ENCODE peak calls at places on chromosome 18, in seven cellular contexts. H, G, O, N, M, Y and X are unnamed samples.

GRCh38 chr18:26768388-26768787 is 97.1 kb downstream of the AQP4 start:
- DNase-seq in H (no peak), G (no peak), O (no peak), N (no peak), M (no peak), Y (no peak), X (no peak)

GRCh38 chr18:56702946-56703345 is 51.8 kb downstream of the WDR7 start:
- DNase-seq in H (peak), G (peak), O (no peak), N (peak), M (no peak), Y (no peak), X (peak)

GRCh38 chr18:55243852-55244251 is 284.6 kb upstream of the CCDC68 start:
- DNase-seq in H (no peak), G (peak), O (no peak), N (peak), M (no peak), Y (no peak), X (no peak)

GRCh38 chr18:62957885-62958472 is 242.6 kb downstream of the PHLPP1 start:
- DNase-seq in H (peak), G (peak), O (no peak), N (peak), M (no peak), Y (no peak), X (peak)

GRCh38 chr18:74234326-74235171 is 57.2 kb downstream of the CYB5A start:
- DNase-seq in H (no peak), G (peak), O (no peak), N (peak), M (no peak), Y (peak), X (no peak)

GRCh38 chr18:55743701-55744100 is 155.7 kb upstream of the TCF4 start:
- DNase-seq in H (no peak), G (no peak), O (no peak), N (peak), M (no peak), Y (no peak), X (no peak)

GRCh38 chr18:44977856-44978255 is 297.2 kb downstream of the SETBP1 start:
- DNase-seq in H (no peak), G (no peak), O (no peak), N (no peak), M (no peak), Y (no peak), X (no peak)

GRCh38 chr18:26963292-26963691 is 97.8 kb upstream of the AQP4 start:
- DNase-seq in H (no peak), G (peak), O (no peak), N (no peak), M (no peak), Y (no peak), X (no peak)

GRCh38 chr18:36688020-36688965 is 140.5 kb downstream of the TPGS2 start:
- DNase-seq in H (peak), G (peak), O (no peak), N (peak), M (peak), Y (peak), X (peak)

GRCh38 chr18:37253424-37254255 is 312.0 kb downstream of the CELF4 start:
- DNase-seq in H (peak), G (no peak), O (no peak), N (no peak), M (peak), Y (no peak), X (peak)

GRCh38 chr18:76426738-76427305 is 68.2 kb downstream of the ZNF516 start:
- DNase-seq in H (peak), G (peak), O (no peak), N (no peak), M (no peak), Y (no peak), X (peak)
- TF ChIP-seq CTCF in H (peak), G (peak), O (peak), N (peak), M (no peak), Y (peak), X (no peak)

DNA sequence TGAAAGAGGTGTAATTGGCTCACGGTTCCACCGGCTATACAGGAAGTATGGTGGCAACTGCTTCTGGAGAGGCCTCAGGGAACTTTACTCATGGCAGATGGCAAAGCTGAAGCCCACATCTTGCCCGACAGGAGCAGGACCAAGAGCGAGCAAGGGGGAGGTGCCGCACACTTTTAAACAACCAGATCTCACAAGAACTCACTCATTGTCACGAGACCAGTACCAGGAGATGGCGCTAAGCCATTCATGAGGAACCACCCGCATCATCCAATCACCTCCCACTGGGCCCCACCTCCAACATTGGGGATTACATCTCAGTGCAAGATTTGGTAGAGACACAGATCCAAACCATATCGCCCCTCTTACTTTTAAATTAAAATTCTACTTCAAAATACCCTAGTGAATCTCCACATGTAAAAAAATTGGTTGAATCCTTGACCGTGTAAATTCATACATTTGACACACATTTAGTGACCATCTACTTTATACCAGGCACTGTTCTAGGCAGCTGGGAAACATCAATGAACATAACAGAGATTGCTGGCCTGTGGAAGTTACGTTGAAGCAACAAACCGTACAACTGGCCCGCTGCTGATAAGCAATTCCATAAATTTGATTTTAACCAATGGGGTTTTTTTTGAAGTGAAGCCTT is 87.6 kb downstream of the ALPK2 start:
- DNase-seq in H (no peak), G (peak), O (no peak), N (peak), M (no peak), Y (no peak), X (peak)
- TF ChIP-seq CTCF in H (no peak), G (peak), O (peak), N (peak), M (no peak), Y (peak), X (peak)

DNA sequence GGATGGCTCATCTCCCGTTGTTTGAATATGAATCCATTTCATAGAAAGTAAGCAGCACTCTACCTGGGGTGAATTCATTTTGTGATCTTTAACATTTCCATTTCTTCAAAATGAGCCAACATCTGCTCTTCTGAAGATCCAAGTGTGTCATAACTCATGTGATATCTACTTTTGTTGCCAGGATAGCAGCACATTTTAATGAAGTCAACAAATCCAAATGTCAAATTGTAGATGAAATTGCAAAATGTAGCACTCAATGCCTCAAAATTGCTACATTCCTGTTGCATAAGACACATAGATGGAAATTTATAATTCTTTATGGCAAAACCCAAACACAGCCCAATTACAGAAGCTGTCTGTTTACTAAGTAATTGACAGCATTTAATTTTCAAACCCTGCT is 360.7 kb downstream of the TMX3 start:
- DNase-seq in H (no peak), G (peak), O (no peak), N (no peak), M (no peak), Y (no peak), X (no peak)
- TF ChIP-seq CTCF in H (no peak), G (no peak), O (no peak), N (no peak), M (no peak), Y (no peak), X (no peak)

DNA sequence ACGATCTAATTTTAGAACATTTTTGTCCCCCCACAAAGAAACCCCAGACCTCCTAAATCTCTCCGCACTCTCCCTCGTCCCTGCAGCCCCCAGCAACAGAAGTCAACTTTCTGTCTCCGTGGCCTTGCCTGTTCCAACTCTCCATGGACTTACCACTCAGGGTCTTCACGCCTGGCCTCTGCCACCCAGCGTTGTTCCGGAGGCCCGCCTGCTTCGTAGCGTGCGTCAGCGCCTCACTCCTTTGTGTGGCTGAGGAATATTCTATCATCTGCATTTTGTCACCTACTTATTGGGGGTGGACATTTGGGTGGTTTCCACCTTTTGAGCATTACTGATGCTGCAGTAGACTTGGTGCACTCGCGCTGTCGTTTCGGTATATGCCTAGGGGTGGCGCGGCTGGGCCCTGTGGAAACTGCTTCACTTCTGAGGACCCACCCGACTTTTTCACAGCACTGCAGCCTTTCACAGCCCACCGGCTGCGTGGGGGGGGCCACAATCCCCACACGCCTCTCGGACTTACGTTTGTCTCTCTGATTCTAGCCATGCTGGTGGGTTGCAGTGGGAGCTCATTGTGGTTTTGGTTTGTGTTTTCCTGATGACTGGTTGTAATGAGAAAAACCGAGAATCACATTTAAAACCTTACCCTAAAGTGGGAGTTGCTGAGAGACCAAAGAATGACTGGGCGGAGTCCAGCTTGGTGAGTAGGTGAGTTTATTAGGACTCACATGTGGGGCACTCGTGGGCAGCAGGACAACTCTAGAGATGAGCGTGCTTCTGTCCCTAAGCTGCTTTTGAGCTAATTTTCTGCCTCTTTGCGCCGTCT is 1.4 kb upstream of the HSBP1L1 start:
- DNase-seq in H (no peak), G (no peak), O (no peak), N (no peak), M (no peak), Y (no peak), X (peak)
- TF ChIP-seq CTCF in H (no peak), G (no peak), O (peak), N (no peak), M (no peak), Y (no peak), X (no peak)

GRCh38 chr18:33495278-33495677 is 54.8 kb upstream of the CCDC178 start:
- DNase-seq in H (peak), G (peak), O (no peak), N (peak), M (no peak), Y (peak), X (no peak)
- TF ChIP-seq CTCF in H (peak), G (peak), O (no peak), N (peak), M (no peak), Y (peak), X (no peak)